ENCODE peak calls at places on chromosomes 1 and 21, in seven cellular contexts. One of them, this sample, is unnamed.

GRCh38 chr21:35658242-35658641 is 402.1 kb downstream of the SETD4 start:
- DNase-seq in fibroblast of mammary gland: peak
- DNase-seq in PC-9: peak
- DNase-seq in heart left ventricle: no peak
- DNase-seq in ascending aorta: no peak
- DNase-seq in prostate gland: no peak
- DNase-seq in body of pancreas: peak
- DNase-seq in this sample: no peak

GRCh38 chr1:223030871-223031270 is 112.2 kb downstream of the TLR5 start:
- DNase-seq in fibroblast of mammary gland: no peak
- DNase-seq in PC-9: no peak
- DNase-seq in heart left ventricle: no peak
- DNase-seq in ascending aorta: no peak
- DNase-seq in prostate gland: no peak
- DNase-seq in body of pancreas: no peak
- DNase-seq in this sample: no peak

GRCh38 chr1:233327938-233328660 is 575 bp downstream of the MAP3K21 start:
- DNase-seq in fibroblast of mammary gland: no peak
- DNase-seq in PC-9: peak
- DNase-seq in heart left ventricle: peak
- DNase-seq in ascending aorta: no peak
- DNase-seq in prostate gland: peak
- DNase-seq in body of pancreas: peak
- DNase-seq in this sample: no peak

GRCh38 chr1:217193151-217193550 is 437.7 kb downstream of the GPATCH2 start:
- DNase-seq in fibroblast of mammary gland: no peak
- DNase-seq in PC-9: no peak
- DNase-seq in heart left ventricle: no peak
- DNase-seq in ascending aorta: no peak
- DNase-seq in prostate gland: no peak
- DNase-seq in body of pancreas: no peak
- DNase-seq in this sample: no peak

GRCh38 chr1:87084247-87084836 is 169.9 kb downstream of the HS2ST1 start:
- DNase-seq in fibroblast of mammary gland: peak
- DNase-seq in PC-9: no peak
- DNase-seq in heart left ventricle: no peak
- DNase-seq in ascending aorta: no peak
- DNase-seq in prostate gland: no peak
- DNase-seq in body of pancreas: no peak
- DNase-seq in this sample: no peak

GRCh38 chr21:33025106-33025470 is 647 bp upstream of the OLIG2 start:
- DNase-seq in fibroblast of mammary gland: no peak
- DNase-seq in PC-9: no peak
- DNase-seq in heart left ventricle: no peak
- DNase-seq in ascending aorta: no peak
- DNase-seq in prostate gland: no peak
- DNase-seq in body of pancreas: no peak
- DNase-seq in this sample: no peak

GRCh38 chr21:26433386-26433785 is 139.7 kb downstream of the CYYR1 start:
- DNase-seq in fibroblast of mammary gland: no peak
- DNase-seq in PC-9: no peak
- DNase-seq in heart left ventricle: no peak
- DNase-seq in ascending aorta: no peak
- DNase-seq in prostate gland: no peak
- DNase-seq in body of pancreas: no peak
- DNase-seq in this sample: no peak

GRCh38 chr1:245148069-245148468 is 6.7 kb upstream of the KIF26B start:
- DNase-seq in fibroblast of mammary gland: no peak
- DNase-seq in PC-9: no peak
- DNase-seq in heart left ventricle: no peak
- DNase-seq in ascending aorta: no peak
- DNase-seq in prostate gland: no peak
- DNase-seq in body of pancreas: no peak
- DNase-seq in this sample: no peak

GRCh38 chr1:234296481-234296880 is 76.8 kb upstream of the COA6 start:
- DNase-seq in fibroblast of mammary gland: no peak
- DNase-seq in PC-9: no peak
- DNase-seq in heart left ventricle: no peak
- DNase-seq in ascending aorta: no peak
- DNase-seq in prostate gland: no peak
- DNase-seq in body of pancreas: no peak
- DNase-seq in this sample: no peak

GRCh38 chr1:164504699-164505098 is 54.3 kb upstream of the PBX1 start:
- DNase-seq in fibroblast of mammary gland: peak
- DNase-seq in PC-9: no peak
- DNase-seq in heart left ventricle: no peak
- DNase-seq in ascending aorta: no peak
- DNase-seq in prostate gland: no peak
- DNase-seq in body of pancreas: no peak
- DNase-seq in this sample: no peak

GRCh38 chr1:53071167-53071865 is 9.3 kb downstream of the PODN start:
- DNase-seq in fibroblast of mammary gland: no peak
- DNase-seq in PC-9: no peak
- DNase-seq in heart left ventricle: peak
- DNase-seq in ascending aorta: peak
- DNase-seq in prostate gland: no peak
- DNase-seq in body of pancreas: no peak
- DNase-seq in this sample: peak

GRCh38 chr1:40318970-40319621 is 2.0 kb upstream of the COL9A2 start:
- DNase-seq in fibroblast of mammary gland: no peak
- DNase-seq in PC-9: no peak
- DNase-seq in heart left ventricle: no peak
- DNase-seq in ascending aorta: no peak
- DNase-seq in prostate gland: no peak
- DNase-seq in body of pancreas: no peak
- DNase-seq in this sample: no peak

GRCh38 chr1:81802601-81803422 is 2.1 kb downstream of the ADGRL2 start:
- DNase-seq in fibroblast of mammary gland: peak
- DNase-seq in PC-9: peak
- DNase-seq in heart left ventricle: peak
- DNase-seq in ascending aorta: no peak
- DNase-seq in prostate gland: peak
- DNase-seq in body of pancreas: peak
- DNase-seq in this sample: peak

GRCh38 chr1:30680429-30680828 is 43.0 kb downstream of the MATN1 start:
- DNase-seq in fibroblast of mammary gland: no peak
- DNase-seq in PC-9: no peak
- DNase-seq in heart left ventricle: no peak
- DNase-seq in ascending aorta: no peak
- DNase-seq in prostate gland: no peak
- DNase-seq in body of pancreas: no peak
- DNase-seq in this sample: no peak

GRCh38 chr21:29175408-29176147 is 45.1 kb downstream of the MAP3K7CL start:
- DNase-seq in fibroblast of mammary gland: peak
- DNase-seq in PC-9: no peak
- DNase-seq in heart left ventricle: no peak
- DNase-seq in ascending aorta: no peak
- DNase-seq in prostate gland: peak
- DNase-seq in body of pancreas: peak
- DNase-seq in this sample: no peak

GRCh38 chr1:111417755-111418154 is 9.8 kb downstream of the OVGP1 start:
- DNase-seq in fibroblast of mammary gland: peak
- DNase-seq in PC-9: no peak
- DNase-seq in heart left ventricle: no peak
- DNase-seq in ascending aorta: no peak
- DNase-seq in prostate gland: no peak
- DNase-seq in body of pancreas: no peak
- DNase-seq in this sample: no peak

GRCh38 chr1:37477946-37478345 is 3.6 kb downstream of the ZC3H12A start:
- DNase-seq in fibroblast of mammary gland: no peak
- DNase-seq in PC-9: no peak
- DNase-seq in heart left ventricle: no peak
- DNase-seq in ascending aorta: no peak
- DNase-seq in prostate gland: no peak
- DNase-seq in body of pancreas: no peak
- DNase-seq in this sample: no peak

GRCh38 chr1:33143181-33143580 is 38.7 kb downstream of the TRIM62 start:
- DNase-seq in fibroblast of mammary gland: peak
- DNase-seq in PC-9: no peak
- DNase-seq in heart left ventricle: peak
- DNase-seq in ascending aorta: no peak
- DNase-seq in prostate gland: no peak
- DNase-seq in body of pancreas: peak
- DNase-seq in this sample: no peak

GRCh38 chr1:154344977-154345837 is 19.9 kb downstream of the ATP8B2 start:
- DNase-seq in fibroblast of mammary gland: peak
- DNase-seq in PC-9: no peak
- DNase-seq in heart left ventricle: no peak
- DNase-seq in ascending aorta: no peak
- DNase-seq in prostate gland: no peak
- DNase-seq in body of pancreas: no peak
- DNase-seq in this sample: no peak

GRCh38 chr1:147080013-147080661 is 92.1 kb downstream of the PRKAB2 start:
- DNase-seq in fibroblast of mammary gland: no peak
- DNase-seq in PC-9: no peak
- DNase-seq in heart left ventricle: no peak
- DNase-seq in ascending aorta: no peak
- DNase-seq in prostate gland: no peak
- DNase-seq in body of pancreas: no peak
- DNase-seq in this sample: no peak

GRCh38 chr1:54291276-54292014 is 91.5 kb downstream of the MRPL37 start:
- DNase-seq in fibroblast of mammary gland: no peak
- DNase-seq in PC-9: no peak
- DNase-seq in heart left ventricle: no peak
- DNase-seq in ascending aorta: no peak
- DNase-seq in prostate gland: no peak
- DNase-seq in body of pancreas: no peak
- DNase-seq in this sample: no peak

GRCh38 chr1:11571906-11572616 is 82.2 kb downstream of the FBXO2 start:
- DNase-seq in fibroblast of mammary gland: no peak
- DNase-seq in PC-9: no peak
- DNase-seq in heart left ventricle: no peak
- DNase-seq in ascending aorta: no peak
- DNase-seq in prostate gland: no peak
- DNase-seq in body of pancreas: no peak
- DNase-seq in this sample: no peak

GRCh38 chr1:31762726-31763670 is 1.1 kb downstream of the ADGRB2 start:
- DNase-seq in fibroblast of mammary gland: no peak
- DNase-seq in PC-9: peak
- DNase-seq in heart left ventricle: peak
- DNase-seq in ascending aorta: no peak
- DNase-seq in prostate gland: peak
- DNase-seq in body of pancreas: peak
- DNase-seq in this sample: peak

GRCh38 chr1:31760901-31761470 is 3.2 kb downstream of the ADGRB2 start:
- DNase-seq in fibroblast of mammary gland: peak
- DNase-seq in PC-9: peak
- DNase-seq in heart left ventricle: peak
- DNase-seq in ascending aorta: peak
- DNase-seq in prostate gland: peak
- DNase-seq in body of pancreas: peak
- DNase-seq in this sample: peak

GRCh38 chr1:31762323-31762722 is 1.8 kb downstream of the ADGRB2 start:
- DNase-seq in fibroblast of mammary gland: no peak
- DNase-seq in PC-9: no peak
- DNase-seq in heart left ventricle: no peak
- DNase-seq in ascending aorta: no peak
- DNase-seq in prostate gland: no peak
- DNase-seq in body of pancreas: no peak
- DNase-seq in this sample: no peak

GRCh38 chr1:31760422-31760900 is 3.7 kb downstream of the ADGRB2 start:
- DNase-seq in fibroblast of mammary gland: no peak
- DNase-seq in PC-9: peak
- DNase-seq in heart left ventricle: no peak
- DNase-seq in ascending aorta: no peak
- DNase-seq in prostate gland: no peak
- DNase-seq in body of pancreas: no peak
- DNase-seq in this sample: no peak

GRCh38 chr1:31761883-31762282 is 2.3 kb downstream of the ADGRB2 start:
- DNase-seq in fibroblast of mammary gland: peak
- DNase-seq in PC-9: no peak
- DNase-seq in heart left ventricle: no peak
- DNase-seq in ascending aorta: no peak
- DNase-seq in prostate gland: no peak
- DNase-seq in body of pancreas: no peak
- DNase-seq in this sample: no peak
- H3K4me3 ChIP-seq in fibroblast of mammary gland: no peak
- H3K4me3 ChIP-seq in PC-9: no peak
- H3K4me3 ChIP-seq in heart left ventricle: no peak
- H3K4me3 ChIP-seq in ascending aorta: no peak
- H3K4me3 ChIP-seq in prostate gland: no peak
- H3K4me3 ChIP-seq in body of pancreas: no peak
- H3K4me3 ChIP-seq in this sample: no peak

DNA sequence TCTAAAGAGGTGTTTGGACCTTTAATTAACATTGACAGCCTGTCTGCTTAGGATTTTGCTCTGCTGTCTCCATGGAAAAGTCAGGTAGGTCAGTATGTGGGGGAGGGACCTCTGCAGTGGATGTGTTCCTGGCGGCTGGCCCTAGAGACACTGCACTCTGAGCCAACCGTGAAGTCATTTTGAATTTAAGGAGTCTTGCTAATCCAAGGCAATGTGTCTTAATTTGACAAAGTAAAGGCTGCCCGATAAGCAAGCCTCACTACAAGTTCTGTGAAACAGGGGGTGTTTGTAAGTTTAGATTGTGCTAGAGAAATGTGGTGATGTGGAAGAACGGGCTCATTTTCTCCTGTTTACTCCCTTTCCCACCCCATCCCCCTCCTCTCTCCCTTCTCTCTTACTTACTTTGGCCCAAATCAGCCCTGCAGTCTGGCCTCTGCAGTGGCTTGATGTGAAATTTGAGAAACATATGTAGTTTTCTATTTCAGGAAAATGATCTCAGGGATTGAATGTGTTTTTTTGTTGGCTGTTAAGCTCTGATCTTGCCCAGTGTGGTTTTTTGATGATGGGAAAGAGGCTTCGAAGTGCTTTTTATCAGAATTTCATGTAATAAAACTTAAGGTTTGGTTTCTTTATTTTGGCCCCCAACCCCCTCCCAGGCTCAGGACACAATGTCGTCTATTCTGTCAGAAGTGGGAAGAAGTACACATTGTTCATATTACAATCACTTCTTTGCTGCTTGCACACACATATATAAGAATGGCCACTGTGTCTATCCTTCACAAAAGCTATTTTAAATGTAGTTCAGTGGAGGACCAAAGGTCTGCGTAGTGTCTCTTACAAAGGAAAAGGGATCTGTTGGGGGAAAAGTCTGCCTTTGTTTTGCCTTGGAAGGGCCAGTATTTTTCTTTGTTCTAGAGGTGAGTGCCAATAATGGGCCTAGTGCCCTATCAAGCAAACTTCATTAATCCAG is 96.6 kb downstream of the FGGY start:
- DNase-seq in fibroblast of mammary gland: peak
- DNase-seq in PC-9: no peak
- DNase-seq in heart left ventricle: peak
- DNase-seq in ascending aorta: peak
- DNase-seq in prostate gland: peak
- DNase-seq in body of pancreas: peak
- DNase-seq in this sample: peak
- H3K4me3 ChIP-seq in fibroblast of mammary gland: no peak
- H3K4me3 ChIP-seq in PC-9: no peak
- H3K4me3 ChIP-seq in heart left ventricle: no peak
- H3K4me3 ChIP-seq in ascending aorta: no peak
- H3K4me3 ChIP-seq in prostate gland: no peak
- H3K4me3 ChIP-seq in body of pancreas: no peak
- H3K4me3 ChIP-seq in this sample: no peak

GRCh38 chr1:43878440-43878839 is 55.2 kb upstream of the ARTN start:
- DNase-seq in fibroblast of mammary gland: no peak
- DNase-seq in PC-9: no peak
- DNase-seq in heart left ventricle: no peak
- DNase-seq in ascending aorta: no peak
- DNase-seq in prostate gland: no peak
- DNase-seq in body of pancreas: no peak
- DNase-seq in this sample: no peak
- H3K4me3 ChIP-seq in fibroblast of mammary gland: no peak
- H3K4me3 ChIP-seq in PC-9: no peak
- H3K4me3 ChIP-seq in heart left ventricle: no peak
- H3K4me3 ChIP-seq in ascending aorta: no peak
- H3K4me3 ChIP-seq in prostate gland: no peak
- H3K4me3 ChIP-seq in body of pancreas: no peak
- H3K4me3 ChIP-seq in this sample: no peak

GRCh38 chr1:200527670-200528069 is 92.9 kb downstream of the KIF14 start:
- DNase-seq in fibroblast of mammary gland: no peak
- DNase-seq in PC-9: no peak
- DNase-seq in heart left ventricle: no peak
- DNase-seq in ascending aorta: no peak
- DNase-seq in prostate gland: no peak
- DNase-seq in body of pancreas: no peak
- DNase-seq in this sample: no peak
- H3K4me3 ChIP-seq in fibroblast of mammary gland: no peak
- H3K4me3 ChIP-seq in PC-9: no peak
- H3K4me3 ChIP-seq in heart left ventricle: no peak
- H3K4me3 ChIP-seq in ascending aorta: no peak
- H3K4me3 ChIP-seq in prostate gland: no peak
- H3K4me3 ChIP-seq in body of pancreas: no peak
- H3K4me3 ChIP-seq in this sample: no peak